ENCODE peak calls at places on chromosomes 12 and 14, in six cellular contexts. T, V, U, J, Y and N are unnamed samples.

GRCh38 chr12:38625306-38625705 is 280.1 kb downstream of the CPNE8 start:
- DNase-seq in Y (no peak), J (no peak), U (no peak), T (no peak), V (no peak), N (no peak)

GRCh38 chr14:92527724-92528123 is 14.1 kb downstream of the RIN3 start:
- DNase-seq in J (no peak), T (no peak), U (no peak), V (no peak), Y (no peak), N (no peak)

GRCh38 chr12:108653082-108653516 is 19.4 kb upstream of the SELPLG start:
- DNase-seq in Y (no peak), V (no peak), J (no peak), U (no peak), T (no peak), N (no peak)

GRCh38 chr14:22830329-22831010 is 783 bp downstream of the MRPL52 start:
- DNase-seq in T (no peak), Y (no peak), U (no peak), V (no peak), J (no peak), N (no peak)

GRCh38 chr14:29745863-29746262 is 181.8 kb downstream of the PRKD1 start:
- DNase-seq in U (no peak), V (no peak), Y (no peak), J (no peak), T (no peak), N (no peak)

GRCh38 chr12:53500119-53500775 is 836 bp upstream of the TARBP2 start:
- DNase-seq in V (peak), J (peak), U (no peak), Y (no peak), T (no peak), N (no peak)

GRCh38 chr14:83706555-83706954 is 1823.4 kb upstream of the FLRT2 start:
- DNase-seq in J (no peak), U (peak), Y (no peak), T (no peak), V (no peak), N (no peak)

GRCh38 chr12:124347805-124348658 is 53.1 kb downstream of the RFLNA start:
- DNase-seq in U (no peak), Y (no peak), T (no peak), J (peak), V (peak), N (no peak)

GRCh38 chr14:74518221-74518620 is 24.7 kb downstream of the ISCA2 start:
- DNase-seq in J (no peak), V (no peak), T (no peak), U (no peak), Y (no peak), N (no peak)

GRCh38 chr12:26855337-26856089 is 22.5 kb upstream of the ITPR2 start:
- DNase-seq in Y (no peak), T (no peak), J (no peak), V (peak), U (no peak), N (no peak)

GRCh38 chr12:121637231-121637914 is 11.0 kb downstream of the ORAI1 start:
- DNase-seq in U (no peak), T (peak), Y (no peak), V (no peak), J (no peak), N (peak)

GRCh38 chr14:78297843-78298242 is 127.7 kb downstream of the NRXN3 start:
- DNase-seq in V (no peak), U (no peak), Y (no peak), T (no peak), J (no peak), N (no peak)

GRCh38 chr12:55619352-55620138 is 17.1 kb upstream of the OR10P1 start:
- DNase-seq in J (peak), V (peak), Y (peak), T (peak), U (peak), N (peak)

GRCh38 chr12:123859035-123859434 is 96.9 kb downstream of the DNAH10 start:
- DNase-seq in V (no peak), Y (no peak), U (peak), J (peak), T (no peak), N (no peak)

GRCh38 chr14:35299708-35300107 is 7.5 kb downstream of the PSMA6 start:
- DNase-seq in V (no peak), U (no peak), Y (no peak), J (no peak), T (no peak), N (no peak)

GRCh38 chr14:101440511-101440910 is 120.8 kb upstream of the DIO3 start:
- DNase-seq in U (no peak), Y (no peak), J (no peak), V (no peak), T (no peak), N (no peak)

GRCh38 chr12:67077617-67078016 is 191.5 kb upstream of the CAND1 start:
- DNase-seq in Y (no peak), V (no peak), J (no peak), U (no peak), T (no peak), N (no peak)

GRCh38 chr14:51850651-51851050 is 9.8 kb upstream of the GNG2 start:
- DNase-seq in J (no peak), Y (no peak), T (no peak), U (no peak), V (no peak), N (no peak)

GRCh38 chr12:3152892-3153291 is 75.7 kb downstream of the TSPAN9 start:
- DNase-seq in V (no peak), U (no peak), Y (no peak), J (no peak), T (no peak), N (no peak)

GRCh38 chr14:101248840-101249675 is 312.2 kb upstream of the DIO3 start:
- DNase-seq in Y (no peak), V (no peak), U (no peak), J (no peak), T (no peak), N (peak)

GRCh38 chr12:57118711-57119271 is 7.6 kb upstream of the STAT6 start:
- DNase-seq in U (no peak), Y (no peak), V (no peak), T (no peak), J (no peak), N (no peak)

GRCh38 chr14:61520546-61520945 is 174.8 kb upstream of the HIF1A start:
- DNase-seq in Y (no peak), J (no peak), U (no peak), V (no peak), T (no peak), N (no peak)

GRCh38 chr14:83975435-83976222 is 1554.3 kb upstream of the FLRT2 start:
- DNase-seq in J (no peak), V (no peak), Y (no peak), U (no peak), T (no peak), N (no peak)

GRCh38 chr14:104016873-104017650 is 68.4 kb upstream of the ASPG start:
- DNase-seq in J (no peak), V (no peak), T (no peak), Y (no peak), U (no peak), N (no peak)

GRCh38 chr14:47919334-47919846 is 244.0 kb upstream of the MDGA2 start:
- DNase-seq in V (no peak), U (no peak), J (no peak), Y (no peak), T (no peak), N (no peak)

GRCh38 chr12:95083938-95084337 is 10.5 kb upstream of the NR2C1 start:
- DNase-seq in J (no peak), Y (no peak), T (no peak), U (peak), V (no peak), N (no peak)

GRCh38 chr14:61444215-61444768 is 122.9 kb downstream of the PRKCH start:
- DNase-seq in U (no peak), Y (no peak), T (no peak), J (no peak), V (no peak), N (no peak)

GRCh38 chr12:19411234-19412221 is 27.8 kb upstream of the AEBP2 start:
- DNase-seq in Y (no peak), T (no peak), U (no peak), J (no peak), V (no peak), N (no peak)

GRCh38 chr12:69844836-69845235 is 19.8 kb downstream of the MYRFL start:
- DNase-seq in T (no peak), Y (no peak), J (no peak), U (no peak), V (no peak), N (no peak)

GRCh38 chr12:4909397-4909733 is 340 bp upstream of the KCNA1 start:
- DNase-seq in V (no peak), T (peak), J (no peak), Y (no peak), U (no peak), N (peak)

GRCh38 chr14:77822307-77822706 is 22.4 kb downstream of the ADCK1 start:
- DNase-seq in T (no peak), Y (no peak), U (no peak), V (no peak), J (peak), N (no peak)

DNA sequence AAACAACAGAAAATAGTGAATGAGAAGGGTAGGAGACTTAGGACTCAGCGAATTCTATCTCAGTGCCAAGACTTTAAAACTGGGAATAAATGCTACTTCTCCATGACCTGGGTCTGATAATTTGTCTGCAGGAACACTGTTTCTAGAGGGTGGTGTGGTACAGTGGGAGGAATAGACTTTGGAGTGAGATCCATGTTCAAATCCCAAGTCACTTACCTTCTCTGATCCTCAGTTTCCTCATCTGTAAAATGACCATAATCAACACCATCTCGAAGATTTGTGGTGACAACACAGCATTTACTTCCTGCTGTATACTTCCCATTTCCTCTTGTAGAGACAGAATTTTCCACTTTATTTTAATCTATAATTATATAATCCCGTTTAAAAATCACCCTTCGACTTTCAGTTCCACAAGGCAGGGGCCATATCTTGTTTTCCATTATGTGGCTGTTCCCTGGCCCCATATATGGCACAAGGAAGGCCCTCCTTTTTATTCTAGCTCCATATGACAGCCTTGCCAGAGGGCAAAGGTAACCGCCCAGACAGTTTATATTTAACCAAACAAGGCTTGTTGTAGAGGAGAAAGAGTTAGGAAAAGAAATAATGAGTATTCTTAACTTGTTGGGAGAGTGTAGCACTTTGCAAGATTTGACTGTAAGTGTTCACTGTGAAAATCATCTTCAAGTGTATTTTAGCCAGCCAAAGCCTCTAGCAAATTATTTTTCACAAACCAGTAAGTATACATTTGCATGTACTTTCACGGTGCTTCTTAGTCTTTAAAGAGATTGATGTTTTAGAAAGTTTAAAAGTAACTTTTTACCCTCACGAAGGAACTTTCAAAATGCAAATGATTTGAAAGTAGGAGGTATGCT is 243.1 kb downstream of the AKAP6 start:
- DNase-seq in V (no peak), T (no peak), Y (no peak), J (no peak), U (no peak), N (no peak)
- TF ChIP-seq POLR2A in V (no peak), T (no peak), Y (no peak), J (no peak), U (no peak), N (no peak)

GRCh38 chr12:51887476-51888315 is at the start of gene ANKRD33:
- DNase-seq in Y (no peak), V (no peak), T (no peak), J (peak), U (no peak), N (no peak)
- TF ChIP-seq TAF1 in Y (no peak), V (no peak), T (no peak), J (no peak), U (no peak), N (no peak)

GRCh38 chr12:6033546-6033945 is 88.5 kb upstream of the ANO2 start:
- DNase-seq in T (no peak), Y (no peak), V (no peak), J (no peak), U (no peak), N (no peak)

GRCh38 chr12:6030081-6030480 is 85.0 kb upstream of the ANO2 start:
- DNase-seq in V (no peak), T (no peak), Y (no peak), U (no peak), J (no peak), N (no peak)

GRCh38 chr12:6026998-6027397 is 81.9 kb upstream of the ANO2 start:
- DNase-seq in V (no peak), Y (no peak), J (no peak), T (no peak), U (no peak), N (no peak)

GRCh38 chr12:6032726-6033125 is 87.7 kb upstream of the ANO2 start:
- DNase-seq in Y (no peak), V (no peak), J (no peak), U (no peak), T (no peak), N (no peak)

DNA sequence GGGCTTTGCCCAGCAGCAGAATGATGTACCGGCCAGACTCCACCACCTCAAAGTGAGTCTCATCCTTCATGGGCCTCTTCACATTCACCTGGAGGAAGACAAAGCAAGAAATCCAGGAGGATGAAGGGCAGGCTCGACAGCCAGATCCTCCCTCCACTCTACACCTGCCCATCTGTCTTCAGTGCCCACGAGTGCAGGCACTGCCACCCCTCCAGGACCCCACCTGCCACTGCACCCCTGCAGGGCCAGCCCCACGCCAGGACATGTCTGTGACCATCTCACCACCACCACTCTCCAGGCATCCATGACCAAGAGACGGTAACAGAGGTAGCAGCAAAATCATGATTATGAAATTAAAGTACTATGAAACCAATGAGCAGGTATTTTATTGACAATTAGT is 84.3 kb upstream of the ANO2 start:
- DNase-seq in U (no peak), Y (no peak), V (no peak), J (no peak), T (no peak), N (no peak)
- TF ChIP-seq POLR2A in U (no peak), Y (no peak), V (no peak), J (no peak), T (no peak), N (no peak)

DNA sequence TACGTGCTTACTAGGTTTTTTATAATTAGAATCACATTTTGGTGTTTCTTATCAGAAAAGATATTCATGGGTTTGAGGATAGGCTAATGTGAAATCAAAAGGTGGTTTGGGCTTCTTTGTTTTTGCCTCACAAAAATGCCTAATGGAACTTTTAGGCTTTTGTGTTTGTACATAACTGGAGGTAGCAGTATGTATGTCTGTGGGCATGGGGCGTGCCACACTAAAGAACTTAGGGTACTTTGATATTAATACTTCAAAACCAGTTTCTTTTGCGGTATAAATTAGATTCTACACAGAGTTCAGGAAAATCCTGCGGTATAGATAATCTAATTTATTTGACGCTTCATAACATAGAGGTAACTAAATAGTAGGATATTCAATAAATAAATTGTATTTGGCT is 1.9 kb downstream of the ETV6 start:
- DNase-seq in J (no peak), V (no peak), U (no peak), Y (no peak), T (no peak), N (no peak)
- TF ChIP-seq TAF1 in J (no peak), V (no peak), U (no peak), Y (no peak), T (no peak), N (no peak)

DNA sequence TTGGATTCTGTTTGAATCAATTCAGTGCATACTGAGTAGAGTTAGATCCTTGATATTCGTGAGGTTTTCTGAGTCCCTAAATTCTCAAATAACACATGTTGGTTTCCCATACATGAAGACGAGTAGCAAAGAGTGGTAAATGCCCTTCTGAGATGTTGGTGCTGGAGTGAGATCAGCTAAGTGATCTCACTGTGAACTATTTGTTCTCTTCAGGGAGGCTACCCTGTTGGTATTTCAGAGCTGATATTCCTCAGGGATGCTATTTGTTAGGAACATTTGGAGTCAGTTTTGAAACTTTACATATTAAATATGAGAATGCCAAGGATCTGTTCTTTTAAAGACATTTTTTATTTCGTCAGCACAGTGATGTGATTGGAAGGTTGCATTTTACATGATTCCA is 54.7 kb downstream of the SUSD6 start:
- DNase-seq in U (no peak), J (no peak), V (no peak), Y (no peak), T (no peak), N (no peak)
- TF ChIP-seq POLR2A in U (no peak), J (no peak), V (no peak), Y (no peak), T (no peak), N (no peak)

DNA sequence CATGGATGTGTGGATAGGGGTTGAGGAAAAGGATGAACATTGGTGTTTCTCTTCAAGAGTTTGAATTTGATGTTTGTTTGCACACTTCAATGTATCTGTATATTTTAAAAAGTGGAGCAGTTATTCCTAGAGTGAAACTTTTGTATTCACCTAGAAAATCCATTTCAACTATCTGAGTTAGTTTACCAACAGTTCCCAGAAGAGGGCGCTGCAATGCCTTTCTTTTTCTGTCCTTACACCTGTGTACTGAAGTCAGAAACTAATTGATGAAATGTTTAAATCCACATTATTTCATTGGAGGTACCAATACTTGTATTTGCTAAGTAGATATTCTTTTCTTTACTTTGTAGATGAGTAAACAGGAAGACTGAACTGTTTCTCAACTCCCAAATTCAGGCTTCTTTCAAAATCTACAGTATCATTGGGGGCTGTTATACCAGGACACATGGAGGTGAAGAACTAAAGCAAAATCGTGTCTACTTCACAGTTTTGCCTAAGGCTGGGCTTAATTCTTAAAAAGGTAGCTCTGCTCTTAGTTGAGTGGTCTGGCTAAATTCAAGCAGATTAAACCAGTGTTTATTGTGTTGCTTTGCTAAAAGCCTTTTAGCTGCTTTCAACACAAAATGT is 26.6 kb upstream of the KLRB1 start:
- DNase-seq in V (peak), Y (no peak), U (no peak), T (no peak), J (peak), N (no peak)
- TF ChIP-seq TAF1 in V (no peak), Y (no peak), U (no peak), T (no peak), J (no peak), N (no peak)